ENCODE peak calls at places on chromosomes 16 and 17, in seven cellular contexts. G is testis, A is AG04450, W is endothelial cell of umbilical vein, I is heart right ventricle, O is brain microvascular endothelial cell, B is spleen. Z is an unnamed sample.

GRCh38 chr16:70407811-70408274 is 31.1 kb downstream of the ST3GAL2 start:
- DNase-seq in G (no peak), A (no peak), W (no peak), I (no peak), O (no peak), B (no peak), Z (no peak)

GRCh38 chr16:29839822-29840221 is 19.6 kb downstream of the MVP start:
- DNase-seq in G (peak), A (no peak), W (no peak), I (no peak), O (no peak), B (no peak), Z (no peak)

GRCh38 chr17:82237083-82237745 is 8.4 kb downstream of the SLC16A3 start:
- DNase-seq in G (no peak), A (no peak), W (no peak), I (no peak), O (no peak), B (peak), Z (no peak)

GRCh38 chr16:65884018-65884417 is 482.5 kb upstream of the CDH5 start:
- DNase-seq in G (no peak), A (no peak), W (no peak), I (no peak), O (no peak), B (no peak), Z (peak)

GRCh38 chr17:19269102-19269501 is 31.9 kb downstream of the EPN2 start:
- DNase-seq in G (no peak), A (no peak), W (peak), I (no peak), O (no peak), B (no peak), Z (no peak)

GRCh38 chr17:3771140-3771539 is 29.8 kb downstream of the ITGAE start:
- DNase-seq in G (no peak), A (no peak), W (no peak), I (no peak), O (no peak), B (no peak), Z (peak)

GRCh38 chr16:12145918-12146317 is 169.4 kb downstream of the SNX29 start:
- DNase-seq in G (no peak), A (no peak), W (no peak), I (no peak), O (no peak), B (no peak), Z (peak)

GRCh38 chr16:27547134-27547533 is 2.6 kb downstream of the GTF3C1 start:
- DNase-seq in G (peak), A (peak), W (peak), I (no peak), O (peak), B (peak), Z (peak)

GRCh38 chr17:77836557-77837041 is 121.9 kb upstream of the TNRC6C start:
- DNase-seq in G (no peak), A (no peak), W (no peak), I (no peak), O (no peak), B (no peak), Z (peak)

GRCh38 chr17:71024172-71024571 is 854.8 kb downstream of the KCNJ2 start:
- DNase-seq in G (no peak), A (no peak), W (no peak), I (no peak), O (no peak), B (no peak), Z (no peak)

GRCh38 chr16:21590287-21590686 is 9.1 kb upstream of the METTL9 start:
- DNase-seq in G (no peak), A (no peak), W (no peak), I (no peak), O (no peak), B (no peak), Z (no peak)

GRCh38 chr16:85349413-85350145 is 237.3 kb upstream of the CIBAR2 start:
- DNase-seq in G (peak), A (no peak), W (no peak), I (no peak), O (no peak), B (no peak), Z (no peak)

GRCh38 chr17:37725601-37726146 is 19.2 kb downstream of the HNF1B start:
- DNase-seq in G (no peak), A (no peak), W (no peak), I (no peak), O (no peak), B (no peak), Z (no peak)

GRCh38 chr16:3670711-3671110 is 16.2 kb downstream of the DNASE1 start:
- DNase-seq in G (no peak), A (no peak), W (no peak), I (no peak), O (no peak), B (no peak), Z (no peak)

GRCh38 chr16:85491798-85492616 is 121.1 kb upstream of the GSE1 start:
- DNase-seq in G (peak), A (no peak), W (no peak), I (peak), O (no peak), B (peak), Z (peak)

GRCh38 chr17:72392056-72393010 is 271.5 kb downstream of the SOX9 start:
- DNase-seq in G (no peak), A (peak), W (no peak), I (no peak), O (peak), B (no peak), Z (peak)

GRCh38 chr17:7018331-7018964 is 4.4 kb upstream of the BCL6B start:
- DNase-seq in G (peak), A (no peak), W (no peak), I (peak), O (no peak), B (no peak), Z (no peak)

GRCh38 chr16:2246301-2246885 is 5.0 kb downstream of the ECI1 start:
- DNase-seq in G (no peak), A (no peak), W (no peak), I (no peak), O (no peak), B (no peak), Z (no peak)

GRCh38 chr17:27445971-27446370 is 10.3 kb upstream of the KSR1 start:
- DNase-seq in G (no peak), A (no peak), W (no peak), I (no peak), O (no peak), B (no peak), Z (no peak)

GRCh38 chr16:85437161-85438052 is 175.7 kb upstream of the GSE1 start:
- DNase-seq in G (peak), A (no peak), W (no peak), I (no peak), O (no peak), B (no peak), Z (no peak)

GRCh38 chr17:26809033-26809432 is 484.9 kb upstream of the WSB1 start:
- DNase-seq in G (no peak), A (peak), W (peak), I (no peak), O (no peak), B (no peak), Z (peak)

GRCh38 chr17:81635431-81635830 is 1.5 kb downstream of the NPLOC4 start:
- DNase-seq in G (no peak), A (no peak), W (no peak), I (no peak), O (no peak), B (no peak), Z (no peak)

GRCh38 chr17:68094481-68095078 is 59.0 kb downstream of the KPNA2 start:
- DNase-seq in G (no peak), A (no peak), W (no peak), I (no peak), O (no peak), B (no peak), Z (no peak)

GRCh38 chr16:84618428-84619102 is 687 bp upstream of the COTL1 start:
- DNase-seq in G (no peak), A (peak), W (peak), I (no peak), O (peak), B (peak), Z (peak)

GRCh38 chr16:87996962-87997880 is 46.0 kb downstream of the BANP start:
- DNase-seq in G (peak), A (no peak), W (no peak), I (no peak), O (no peak), B (no peak), Z (no peak)

GRCh38 chr16:79767597-79768280 is 167.2 kb upstream of the MAF start:
- DNase-seq in G (peak), A (no peak), W (no peak), I (no peak), O (peak), B (no peak), Z (peak)

GRCh38 chr17:55734128-55734781 is 11.6 kb upstream of the TMEM100 start:
- DNase-seq in G (no peak), A (no peak), W (peak), I (no peak), O (no peak), B (no peak), Z (peak)

GRCh38 chr17:48915459-48916282 is 7.5 kb downstream of the UBE2Z start:
- DNase-seq in G (no peak), A (peak), W (peak), I (no peak), O (peak), B (no peak), Z (peak)

GRCh38 chr17:63911657-63912100 is 621 bp upstream of the CSHL1 start:
- DNase-seq in G (peak), A (no peak), W (peak), I (peak), O (peak), B (no peak), Z (peak)

GRCh38 chr17:28747801-28748750 is 4.3 kb downstream of the TRAF4 start:
- DNase-seq in G (no peak), A (no peak), W (no peak), I (no peak), O (no peak), B (peak), Z (no peak)

GRCh38 chr17:3740611-3741073 is 16.9 kb downstream of the HASPIN start:
- DNase-seq in G (no peak), A (no peak), W (no peak), I (no peak), O (no peak), B (no peak), Z (no peak)

GRCh38 chr17:412211-413015 is 59.8 kb upstream of the RPH3AL start:
- DNase-seq in G (peak), A (peak), W (peak), I (peak), O (peak), B (no peak), Z (peak)

GRCh38 chr16:31707743-31708335 is 165.8 kb upstream of the ZNF267 start:
- DNase-seq in G (no peak), A (no peak), W (no peak), I (no peak), O (no peak), B (no peak), Z (no peak)

GRCh38 chr17:60557805-60558204 is 31.8 kb upstream of the APPBP2 start:
- DNase-seq in G (no peak), A (no peak), W (no peak), I (no peak), O (no peak), B (no peak), Z (no peak)

GRCh38 chr17:18957831-18958230 is 5.9 kb downstream of the SLC5A10 start:
- DNase-seq in G (no peak), A (no peak), W (no peak), I (no peak), O (no peak), B (no peak), Z (no peak)

GRCh38 chr16:24358117-24358516 is 102.0 kb downstream of the CACNG3 start:
- DNase-seq in G (no peak), A (no peak), W (no peak), I (no peak), O (no peak), B (no peak), Z (no peak)

DNA sequence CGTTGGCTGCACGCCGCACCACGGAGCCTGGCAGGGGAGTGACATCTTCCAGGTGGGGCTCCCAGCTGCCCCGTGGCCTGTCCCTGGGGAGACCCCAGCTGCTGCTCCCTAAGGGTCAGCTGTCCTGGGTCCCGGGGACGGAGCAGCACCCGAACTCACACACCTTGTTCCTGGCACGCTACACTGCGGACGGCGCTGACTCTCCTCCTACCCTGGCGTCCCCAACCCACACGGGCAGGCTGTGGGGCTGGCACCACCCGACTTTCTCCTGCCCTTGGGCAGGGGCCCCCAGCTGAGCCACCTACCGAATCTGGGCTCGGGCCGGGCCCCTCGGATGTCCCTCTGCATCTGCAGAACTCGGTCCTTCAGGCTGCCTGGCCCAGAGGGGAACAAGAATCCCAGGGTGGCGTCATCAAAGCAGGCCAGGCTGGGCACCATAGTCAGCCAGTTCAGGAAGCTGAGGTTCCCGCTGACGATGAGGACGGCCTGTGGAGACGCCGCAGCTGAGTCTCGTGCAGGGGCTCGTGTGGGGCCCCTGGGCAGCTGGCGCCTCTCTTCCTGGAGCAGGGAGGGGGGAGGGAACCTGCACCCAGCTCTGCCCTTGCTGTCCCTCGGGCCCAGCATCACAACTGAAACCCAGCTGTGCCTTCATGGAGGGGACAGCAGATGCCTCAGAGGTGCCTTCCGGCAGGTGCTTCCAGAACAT is 70.5 kb upstream of the GNG13 start:
- DNase-seq in G (no peak), A (no peak), W (no peak), I (no peak), O (no peak), B (no peak), Z (no peak)
- H3K4me3 ChIP-seq in G (no peak), A (no peak), W (no peak), I (no peak), O (no peak), B (no peak), Z (no peak)

GRCh38 chr17:45394913-45395568 is 37.6 kb downstream of the ARHGAP27 start:
- DNase-seq in G (peak), A (peak), W (peak), I (peak), O (peak), B (peak), Z (peak)
- H3K4me3 ChIP-seq in G (peak), A (peak), W (no peak), I (peak), O (peak), B (peak), Z (no peak)

GRCh38 chr16:57133101-57133500 is 40.7 kb downstream of the CPNE2 start:
- DNase-seq in G (no peak), A (no peak), W (no peak), I (no peak), O (no peak), B (no peak), Z (no peak)
- H3K4me3 ChIP-seq in G (no peak), A (no peak), W (no peak), I (no peak), O (no peak), B (no peak), Z (no peak)

DNA sequence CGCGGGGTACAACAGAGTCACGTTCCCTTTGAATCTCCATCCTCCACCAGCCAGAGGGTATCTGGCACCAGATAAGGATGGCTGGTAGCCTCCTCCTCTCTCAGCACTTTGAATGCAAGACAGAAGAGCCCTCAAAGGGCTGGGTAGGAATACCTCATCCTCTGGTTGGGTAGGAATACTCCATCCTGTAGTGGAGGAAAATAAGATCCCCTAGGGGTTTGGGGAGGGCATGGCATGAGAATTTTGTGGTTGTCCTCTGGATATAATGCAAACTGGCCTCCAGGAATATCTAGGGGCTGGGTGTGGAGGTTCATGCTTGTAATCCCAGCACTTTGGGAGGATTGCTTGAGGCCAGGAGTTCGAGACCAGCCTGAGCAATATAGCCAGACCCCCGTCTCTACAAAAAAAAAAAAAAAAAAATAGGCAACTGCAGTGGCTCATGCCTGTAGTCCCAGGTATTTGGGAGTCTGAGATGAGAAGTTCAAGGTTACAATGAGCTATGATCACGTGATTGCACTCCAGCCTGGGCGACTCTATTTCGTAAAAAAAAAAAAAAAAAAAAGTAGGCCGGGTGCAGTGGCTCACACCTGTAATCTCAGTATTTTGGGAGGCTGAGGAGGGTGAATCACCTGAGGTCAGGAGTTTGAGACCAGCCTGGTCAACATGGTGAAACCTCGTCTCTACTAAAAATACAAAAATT is 2.7 kb downstream of the IGFBP4 start:
- DNase-seq in G (no peak), A (no peak), W (no peak), I (no peak), O (no peak), B (no peak), Z (no peak)
- H3K4me3 ChIP-seq in G (peak), A (peak), W (peak), I (peak), O (peak), B (peak), Z (peak)

GRCh38 chr17:1939979-1940809 is 84.9 kb downstream of the RTN4RL1 start:
- DNase-seq in G (no peak), A (no peak), W (no peak), I (no peak), O (no peak), B (no peak), Z (peak)
- H3K4me3 ChIP-seq in G (no peak), A (no peak), W (no peak), I (no peak), O (no peak), B (no peak), Z (no peak)

GRCh38 chr16:26273607-26274006 is 581.8 kb downstream of the HS3ST4 start:
- DNase-seq in G (no peak), A (no peak), W (no peak), I (no peak), O (no peak), B (no peak), Z (no peak)

DNA sequence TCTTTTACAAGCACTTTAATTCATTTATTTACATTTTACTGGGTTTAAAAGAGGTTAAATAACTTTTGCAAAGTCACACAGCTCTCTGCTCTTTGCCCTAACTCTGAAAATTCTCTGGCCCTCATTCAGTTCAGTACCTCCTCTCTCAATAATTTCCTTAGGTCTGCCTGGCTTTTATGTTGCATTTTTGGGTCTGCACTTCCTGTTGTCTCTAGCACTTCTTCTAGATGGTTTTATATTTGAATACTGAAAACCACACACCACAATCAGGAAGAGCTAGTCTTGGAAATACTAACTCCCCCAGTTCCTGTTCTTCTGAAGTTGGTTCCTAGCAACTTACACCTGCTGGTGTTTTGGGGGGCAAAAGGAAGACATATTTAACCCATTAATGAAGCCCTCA is 577.9 kb downstream of the HS3ST4 start:
- DNase-seq in G (no peak), A (no peak), W (no peak), I (no peak), O (no peak), B (no peak), Z (no peak)
- H3K4me3 ChIP-seq in G (no peak), A (no peak), W (no peak), I (no peak), O (no peak), B (no peak), Z (no peak)

GRCh38 chr17:43359469-43360105 is 39.2 kb upstream of the ARL4D start:
- DNase-seq in G (no peak), A (no peak), W (no peak), I (no peak), O (no peak), B (no peak), Z (no peak)
- H3K4me3 ChIP-seq in G (peak), A (peak), W (peak), I (peak), O (peak), B (peak), Z (no peak)

GRCh38 chr16:1029259-1029545 is 43.3 kb upstream of the SSTR5 start:
- DNase-seq in G (no peak), A (no peak), W (no peak), I (no peak), O (no peak), B (no peak), Z (no peak)
- H3K4me3 ChIP-seq in G (no peak), A (no peak), W (no peak), I (no peak), O (no peak), B (no peak), Z (no peak)

GRCh38 chr16:10562361-10562899 is 18.0 kb downstream of the EMP2 start:
- DNase-seq in G (no peak), A (no peak), W (no peak), I (no peak), O (no peak), B (no peak), Z (no peak)
- H3K4me3 ChIP-seq in G (no peak), A (no peak), W (no peak), I (no peak), O (no peak), B (no peak), Z (no peak)